ENCODE peak calls at places on chromosomes 7 and 10, in five cellular contexts. J, L, C, R and W are unnamed samples.

GRCh38 chr10:126867567-126868365 is 37.5 kb upstream of the DOCK1 start:
- DNase-seq in J (no peak), L (peak), C (no peak), R (no peak), W (no peak)

GRCh38 chr10:130254168-130255061 is 118.2 kb downstream of the GLRX3 start:
- DNase-seq in J (no peak), L (no peak), C (peak), R (no peak), W (no peak)

GRCh38 chr10:121245799-121246198 is 352.4 kb downstream of the FGFR2 start:
- DNase-seq in J (no peak), L (no peak), C (no peak), R (no peak), W (no peak)

GRCh38 chr7:23449941-23450340 is 20.4 kb downstream of the IGF2BP3 start:
- DNase-seq in J (no peak), L (no peak), C (no peak), R (no peak), W (no peak)

GRCh38 chr10:7152341-7152740 is 258.5 kb downstream of the SFMBT2 start:
- DNase-seq in J (no peak), L (no peak), C (no peak), R (no peak), W (no peak)

GRCh38 chr10:27223964-27224363 is 16.6 kb downstream of the ACBD5 start:
- DNase-seq in J (peak), L (peak), C (no peak), R (peak), W (peak)

GRCh38 chr7:33418251-33418701 is 288.9 kb downstream of the BBS9 start:
- DNase-seq in J (peak), L (peak), C (no peak), R (peak), W (no peak)

GRCh38 chr10:86661161-86662025 is 6.9 kb upstream of the LDB3 start:
- DNase-seq in J (no peak), L (peak), C (no peak), R (no peak), W (no peak)

GRCh38 chr10:120945801-120946302 is 94.7 kb downstream of the WDR11 start:
- DNase-seq in J (no peak), L (peak), C (peak), R (no peak), W (no peak)

GRCh38 chr7:138195207-138195606 is 118.9 kb downstream of the AKR1D1 start:
- DNase-seq in J (no peak), L (no peak), C (no peak), R (no peak), W (no peak)

GRCh38 chr10:43440782-43441134 is 3.8 kb downstream of the ZNF487 start:
- DNase-seq in J (no peak), L (no peak), C (no peak), R (no peak), W (no peak)

GRCh38 chr10:43437141-43437860 is 390 bp downstream of the ZNF487 start:
- DNase-seq in J (no peak), L (peak), C (no peak), R (no peak), W (no peak)

DNA sequence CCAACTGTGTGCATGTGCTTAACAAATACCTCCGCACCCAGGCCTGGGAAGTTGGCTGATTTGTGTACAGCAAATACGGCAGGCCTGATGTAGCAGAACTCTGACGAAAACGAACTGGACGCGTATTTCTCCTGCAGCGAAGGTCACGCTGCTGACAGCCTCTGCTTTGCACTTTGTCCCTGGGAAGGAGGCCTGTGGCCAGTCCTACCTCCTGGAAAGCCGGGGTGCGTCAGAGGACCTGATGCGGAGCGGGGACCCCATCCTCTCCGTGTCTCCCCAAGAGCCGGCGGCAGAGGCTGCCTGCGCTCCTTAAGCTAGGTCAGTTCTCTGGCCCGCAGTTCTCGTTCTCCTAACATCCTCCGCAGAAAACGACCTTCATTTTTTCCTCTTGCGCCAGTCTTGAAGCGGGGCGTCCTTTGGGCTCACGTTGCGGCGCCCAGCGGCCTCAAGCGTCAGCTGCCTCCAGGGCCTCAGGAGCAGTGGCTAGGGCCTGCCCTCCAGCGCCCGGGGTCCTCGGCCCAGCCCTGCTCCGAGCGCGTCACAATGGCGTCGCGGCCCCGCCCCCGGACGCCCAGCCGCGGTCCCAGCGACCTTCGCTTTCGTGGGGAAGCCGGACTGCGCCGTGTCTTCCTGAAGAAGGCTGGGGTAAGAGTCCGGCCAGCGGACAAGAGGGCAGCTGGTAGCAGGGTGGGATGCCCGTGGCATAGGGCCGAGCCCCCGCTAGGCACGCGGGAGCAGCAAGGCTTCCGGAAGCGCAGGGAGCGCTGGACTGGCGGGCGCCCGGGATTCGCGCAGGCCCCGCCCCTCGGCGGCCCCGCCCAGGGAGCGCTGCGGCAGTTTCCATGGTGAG is at the start of gene ZNF487:
- DNase-seq in J (peak), L (peak), C (peak), R (peak), W (peak)
- TF ChIP-seq CTCF in J (peak), L (peak), C (no peak), R (peak), W (no peak)

GRCh38 chr10:15175587-15175986 is 7.1 kb upstream of the NMT2 start:
- DNase-seq in J (no peak), L (no peak), C (no peak), R (no peak), W (no peak)
- TF ChIP-seq CTCF in J (no peak), L (no peak), C (no peak), R (no peak), W (no peak)

DNA sequence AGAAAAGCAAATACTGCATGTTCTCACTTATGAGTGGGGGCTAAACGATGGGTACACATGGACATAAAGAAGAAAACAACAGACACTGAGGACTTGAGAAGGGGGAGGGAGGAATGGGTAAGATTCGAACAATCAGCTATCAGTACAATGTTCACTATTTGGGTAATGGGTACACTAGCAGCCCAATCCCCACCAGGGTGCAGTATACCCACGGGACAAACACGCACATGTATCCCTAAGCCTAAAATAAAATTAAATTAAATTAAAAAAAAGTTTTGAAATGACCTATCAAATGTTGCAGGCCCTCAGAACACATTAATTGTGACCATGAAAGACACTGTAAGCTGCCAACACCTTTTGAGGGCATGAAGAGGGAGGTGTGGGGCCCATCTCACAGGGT is 316.0 kb downstream of the WDR37 start:
- DNase-seq in J (no peak), L (no peak), C (no peak), R (no peak), W (no peak)
- TF ChIP-seq CTCF in J (peak), L (no peak), C (no peak), R (peak), W (peak)

DNA sequence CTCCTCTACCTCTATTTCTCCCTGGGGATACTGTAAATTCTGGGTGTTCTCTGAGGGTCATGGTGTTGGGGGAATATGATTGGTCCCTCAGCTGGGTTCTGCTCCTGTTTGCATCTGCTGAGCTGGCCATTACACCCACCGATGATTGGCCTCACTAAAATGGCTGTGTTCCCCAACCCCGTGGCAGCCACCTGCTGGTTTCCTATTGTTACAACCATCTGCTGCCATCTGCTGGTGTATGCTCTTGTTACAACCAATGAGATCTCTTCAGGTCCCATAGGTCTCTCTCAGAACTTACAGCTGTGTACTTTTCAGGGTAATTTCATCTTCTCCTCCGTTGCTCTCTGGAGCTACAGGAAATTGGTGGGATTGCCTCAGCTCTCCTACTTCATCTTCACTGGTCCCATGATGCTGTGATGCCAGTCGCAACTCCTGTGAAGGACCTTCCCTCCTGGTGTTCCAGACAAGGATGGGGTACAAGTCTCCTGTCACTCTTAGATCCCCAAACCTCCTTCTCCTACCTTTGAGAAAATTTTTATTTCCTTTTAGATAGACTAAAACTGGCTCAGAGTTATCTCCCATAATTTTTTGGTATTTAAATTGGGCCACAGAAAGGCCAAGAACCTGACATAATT is 303.5 kb upstream of the SMIM30 start:
- DNase-seq in J (peak), L (peak), C (peak), R (peak), W (peak)
- TF ChIP-seq CTCF in J (peak), L (peak), C (peak), R (peak), W (peak)

GRCh38 chr7:4731803-4732202 is 43.6 kb upstream of the AP5Z1 start:
- DNase-seq in J (no peak), L (no peak), C (no peak), R (no peak), W (no peak)
- TF ChIP-seq CTCF in J (no peak), L (no peak), C (no peak), R (no peak), W (no peak)

GRCh38 chr10:109126016-109126415 is 797.3 kb downstream of the XPNPEP1 start:
- DNase-seq in J (no peak), L (no peak), C (no peak), R (peak), W (no peak)
- TF ChIP-seq CTCF in J (peak), L (no peak), C (no peak), R (peak), W (peak)

DNA sequence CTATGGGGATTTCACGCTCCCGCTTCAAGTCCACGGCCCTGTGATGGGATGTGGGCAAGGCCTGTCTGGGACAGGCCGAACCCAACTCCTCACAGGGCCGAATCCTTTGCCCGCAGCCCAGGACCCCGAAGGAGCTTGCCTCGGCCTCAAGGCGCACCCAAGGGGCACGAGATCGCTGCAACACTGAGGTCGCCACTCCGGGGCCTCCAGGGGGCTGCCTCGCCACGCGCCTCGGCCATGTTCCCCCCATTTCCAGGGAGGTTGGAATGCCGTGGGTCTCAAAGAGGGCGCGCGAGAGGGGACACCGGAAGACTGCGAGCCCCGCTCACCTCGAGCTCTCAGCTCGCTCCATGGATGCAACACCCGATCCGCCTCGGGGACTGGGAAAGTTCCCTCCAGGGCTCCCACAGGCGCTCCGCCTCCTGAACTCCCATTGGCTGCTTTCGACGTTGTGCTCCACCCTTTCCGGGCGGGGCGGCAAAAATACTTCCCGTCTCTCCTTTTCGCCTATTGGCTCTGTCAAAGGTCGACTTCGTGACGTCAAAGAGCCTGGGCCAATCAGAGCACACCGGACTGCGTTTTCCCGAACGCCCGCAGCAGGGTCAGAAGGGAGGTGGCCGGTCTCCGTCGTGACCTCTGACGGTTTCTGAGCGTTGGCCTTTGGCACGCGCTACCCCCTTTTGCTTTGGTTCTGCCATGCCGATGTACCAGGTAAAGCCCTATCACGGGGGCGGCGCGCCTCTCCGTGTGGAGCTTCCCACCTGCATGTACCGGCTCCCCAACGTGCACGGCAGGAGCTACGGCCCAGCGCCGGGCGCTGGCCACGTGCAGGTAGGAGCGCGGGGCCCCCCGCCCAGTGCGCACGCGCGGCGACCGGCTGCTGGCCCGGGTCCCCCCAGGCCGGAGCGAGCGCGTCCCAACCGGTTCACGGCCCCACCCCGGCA is at the start of the genes AIMP2 and PMS2:
- DNase-seq in J (peak), L (peak), C (peak), R (peak), W (peak)
- TF ChIP-seq CTCF in J (no peak), L (no peak), C (no peak), R (peak), W (peak)

DNA sequence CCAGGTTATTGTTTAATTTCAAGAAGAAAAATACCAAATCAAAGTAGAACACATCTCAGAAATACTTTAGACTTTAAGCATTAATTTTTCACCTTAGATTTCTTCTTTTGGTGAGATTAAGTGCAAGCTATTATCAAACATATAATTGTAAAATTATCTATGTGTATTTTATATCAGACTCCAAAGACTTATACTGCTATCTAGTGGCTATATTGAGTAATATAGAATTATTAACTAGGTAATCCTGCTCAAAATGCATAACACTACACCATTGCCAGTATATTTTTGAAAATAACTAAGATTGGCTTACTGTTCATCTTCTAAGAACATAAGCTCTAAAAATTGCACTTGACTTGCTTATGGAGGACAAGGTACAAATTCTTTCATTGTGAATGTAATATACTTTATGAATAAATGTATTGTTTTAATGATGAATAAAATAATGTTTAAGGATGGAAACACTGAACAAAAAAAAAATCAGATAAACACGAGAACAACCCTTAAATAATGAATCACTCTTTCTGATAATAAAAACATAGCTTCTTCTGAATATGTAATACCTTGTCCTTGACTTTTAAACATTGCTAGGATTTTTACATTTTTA is 86.7 kb upstream of the GNAI1 start:
- DNase-seq in J (no peak), L (peak), C (no peak), R (no peak), W (no peak)
- TF ChIP-seq CTCF in J (peak), L (peak), C (peak), R (peak), W (peak)

GRCh38 chr7:27141591-27142561 is 1.6 kb downstream of the HOXA5 start:
- DNase-seq in J (peak), L (no peak), C (no peak), R (peak), W (no peak)
- TF ChIP-seq CTCF in J (peak), L (no peak), C (no peak), R (peak), W (peak)